ENCODE peak calls at places on chromosome 12, in nine cellular contexts. One of them, this sample, is unnamed.

GRCh38 chr12:113778432-113779128 is 187.5 kb downstream of the RBM19 start:
- DNase-seq in caudate nucleus: no peak
- DNase-seq in islet precursor cell: no peak
- DNase-seq in NCI-H1694: no peak
- DNase-seq in epithelial cell of esophagus: no peak
- DNase-seq in mesenchymal stem cell: no peak
- DNase-seq in thoracic aorta: no peak
- DNase-seq in NCI-H2171: no peak
- DNase-seq in EL: no peak
- DNase-seq in this sample: no peak

GRCh38 chr12:20731274-20731673 is 36.1 kb downstream of the SLCO1C1 start:
- DNase-seq in caudate nucleus: no peak
- DNase-seq in islet precursor cell: no peak
- DNase-seq in NCI-H1694: no peak
- DNase-seq in epithelial cell of esophagus: no peak
- DNase-seq in mesenchymal stem cell: no peak
- DNase-seq in thoracic aorta: no peak
- DNase-seq in NCI-H2171: no peak
- DNase-seq in EL: no peak
- DNase-seq in this sample: no peak

GRCh38 chr12:31496257-31496656 is 94.7 kb downstream of the DENND5B start:
- DNase-seq in caudate nucleus: no peak
- DNase-seq in islet precursor cell: no peak
- DNase-seq in NCI-H1694: no peak
- DNase-seq in epithelial cell of esophagus: no peak
- DNase-seq in mesenchymal stem cell: no peak
- DNase-seq in thoracic aorta: no peak
- DNase-seq in NCI-H2171: no peak
- DNase-seq in EL: no peak
- DNase-seq in this sample: no peak

GRCh38 chr12:12803186-12803585 is 10.0 kb upstream of the DDX47 start:
- DNase-seq in caudate nucleus: no peak
- DNase-seq in islet precursor cell: peak; percentile 93
- DNase-seq in NCI-H1694: no peak
- DNase-seq in epithelial cell of esophagus: peak; percentile 99
- DNase-seq in mesenchymal stem cell: peak; percentile 71
- DNase-seq in thoracic aorta: peak; percentile 38
- DNase-seq in NCI-H2171: no peak
- DNase-seq in EL: peak; percentile 85
- DNase-seq in this sample: peak; percentile 94

GRCh38 chr12:11016937-11017336 is 5.5 kb downstream of the TAS2R19 start:
- DNase-seq in caudate nucleus: no peak
- DNase-seq in islet precursor cell: no peak
- DNase-seq in NCI-H1694: no peak
- DNase-seq in epithelial cell of esophagus: no peak
- DNase-seq in mesenchymal stem cell: no peak
- DNase-seq in thoracic aorta: no peak
- DNase-seq in NCI-H2171: no peak
- DNase-seq in EL: no peak
- DNase-seq in this sample: no peak

GRCh38 chr12:78359530-78359929 is 505.0 kb upstream of the SYT1 start:
- DNase-seq in caudate nucleus: no peak
- DNase-seq in islet precursor cell: peak; percentile 52
- DNase-seq in NCI-H1694: no peak
- DNase-seq in epithelial cell of esophagus: peak; percentile 4
- DNase-seq in mesenchymal stem cell: no peak
- DNase-seq in thoracic aorta: no peak
- DNase-seq in NCI-H2171: no peak
- DNase-seq in EL: peak; percentile 19
- DNase-seq in this sample: no peak

GRCh38 chr12:50581226-50582184 is 76.7 kb downstream of the DIP2B start:
- DNase-seq in caudate nucleus: no peak
- DNase-seq in islet precursor cell: peak; percentile 71
- DNase-seq in NCI-H1694: no peak
- DNase-seq in epithelial cell of esophagus: peak; percentile 78
- DNase-seq in mesenchymal stem cell: peak; percentile 69
- DNase-seq in thoracic aorta: no peak
- DNase-seq in NCI-H2171: no peak
- DNase-seq in EL: peak; percentile 81
- DNase-seq in this sample: peak; percentile 85

GRCh38 chr12:32598688-32599087 is 80.4 kb upstream of the DNM1L start:
- DNase-seq in caudate nucleus: no peak
- DNase-seq in islet precursor cell: no peak
- DNase-seq in NCI-H1694: no peak
- DNase-seq in epithelial cell of esophagus: no peak
- DNase-seq in mesenchymal stem cell: no peak
- DNase-seq in thoracic aorta: no peak
- DNase-seq in NCI-H2171: no peak
- DNase-seq in EL: no peak
- DNase-seq in this sample: no peak

GRCh38 chr12:127145929-127146789 is 1120.8 kb upstream of the TMEM132C start:
- DNase-seq in caudate nucleus: peak; percentile 66
- DNase-seq in islet precursor cell: no peak
- DNase-seq in NCI-H1694: no peak
- DNase-seq in epithelial cell of esophagus: peak; percentile 64
- DNase-seq in mesenchymal stem cell: no peak
- DNase-seq in thoracic aorta: no peak
- DNase-seq in NCI-H2171: no peak
- DNase-seq in EL: peak; percentile 82
- DNase-seq in this sample: no peak

GRCh38 chr12:40225984-40226602 is 1.3 kb downstream of the LRRK2 start:
- DNase-seq in caudate nucleus: no peak
- DNase-seq in islet precursor cell: no peak
- DNase-seq in NCI-H1694: no peak
- DNase-seq in epithelial cell of esophagus: no peak
- DNase-seq in mesenchymal stem cell: no peak
- DNase-seq in thoracic aorta: no peak
- DNase-seq in NCI-H2171: no peak
- DNase-seq in EL: no peak
- DNase-seq in this sample: peak; percentile 46

GRCh38 chr12:108241961-108242360 is 97.2 kb downstream of the CMKLR1 start:
- DNase-seq in caudate nucleus: peak; percentile 33
- DNase-seq in islet precursor cell: peak; percentile 90
- DNase-seq in NCI-H1694: no peak
- DNase-seq in epithelial cell of esophagus: no peak
- DNase-seq in mesenchymal stem cell: no peak
- DNase-seq in thoracic aorta: no peak
- DNase-seq in NCI-H2171: no peak
- DNase-seq in EL: no peak
- DNase-seq in this sample: peak; percentile 6

GRCh38 chr12:48813464-48814312 is 4.6 kb upstream of the CACNB3 start:
- DNase-seq in caudate nucleus: no peak
- DNase-seq in islet precursor cell: peak; percentile 94
- DNase-seq in NCI-H1694: no peak
- DNase-seq in epithelial cell of esophagus: no peak
- DNase-seq in mesenchymal stem cell: peak; percentile 64
- DNase-seq in thoracic aorta: no peak
- DNase-seq in NCI-H2171: no peak
- DNase-seq in EL: no peak
- DNase-seq in this sample: no peak

GRCh38 chr12:12716845-12717585 is at the start of gene CDKN1B:
- DNase-seq in caudate nucleus: peak; percentile 91
- DNase-seq in islet precursor cell: peak; percentile 93
- DNase-seq in NCI-H1694: peak; percentile 93
- DNase-seq in epithelial cell of esophagus: peak; percentile 97
- DNase-seq in mesenchymal stem cell: peak; percentile 92
- DNase-seq in thoracic aorta: peak; percentile 56
- DNase-seq in NCI-H2171: peak; percentile 69
- DNase-seq in EL: peak; percentile 97
- DNase-seq in this sample: peak; percentile 74

GRCh38 chr12:39186744-39187143 is 256.2 kb downstream of the KIF21A start:
- DNase-seq in caudate nucleus: no peak
- DNase-seq in islet precursor cell: no peak
- DNase-seq in NCI-H1694: no peak
- DNase-seq in epithelial cell of esophagus: no peak
- DNase-seq in mesenchymal stem cell: no peak
- DNase-seq in thoracic aorta: no peak
- DNase-seq in NCI-H2171: no peak
- DNase-seq in EL: no peak
- DNase-seq in this sample: no peak

GRCh38 chr12:77010637-77011548 is 54.5 kb downstream of the E2F7 start:
- DNase-seq in caudate nucleus: peak; percentile 34
- DNase-seq in islet precursor cell: peak; percentile 90
- DNase-seq in NCI-H1694: peak; percentile 76
- DNase-seq in epithelial cell of esophagus: peak; percentile 79
- DNase-seq in mesenchymal stem cell: peak; percentile 87
- DNase-seq in thoracic aorta: peak; percentile 27
- DNase-seq in NCI-H2171: peak; percentile 24
- DNase-seq in EL: peak; percentile 76
- DNase-seq in this sample: peak; percentile 33

GRCh38 chr12:71755146-71755892 is 656 bp downstream of the RAB21 start:
- DNase-seq in caudate nucleus: no peak
- DNase-seq in islet precursor cell: peak; percentile 77
- DNase-seq in NCI-H1694: no peak
- DNase-seq in epithelial cell of esophagus: peak; percentile 80
- DNase-seq in mesenchymal stem cell: peak; percentile 80
- DNase-seq in thoracic aorta: peak; percentile 8
- DNase-seq in NCI-H2171: no peak
- DNase-seq in EL: peak; percentile 57
- DNase-seq in this sample: peak; percentile 29

GRCh38 chr12:459430-460258 is at the start of gene B4GALNT3:
- DNase-seq in caudate nucleus: no peak
- DNase-seq in islet precursor cell: peak; percentile 94
- DNase-seq in NCI-H1694: no peak
- DNase-seq in epithelial cell of esophagus: peak; percentile 49
- DNase-seq in mesenchymal stem cell: peak; percentile 20
- DNase-seq in thoracic aorta: peak; percentile 13
- DNase-seq in NCI-H2171: peak; percentile 90
- DNase-seq in EL: no peak
- DNase-seq in this sample: no peak

GRCh38 chr12:52220456-52220855 is 12.6 kb upstream of the KRT7 start:
- DNase-seq in caudate nucleus: no peak
- DNase-seq in islet precursor cell: no peak
- DNase-seq in NCI-H1694: no peak
- DNase-seq in epithelial cell of esophagus: no peak
- DNase-seq in mesenchymal stem cell: no peak
- DNase-seq in thoracic aorta: no peak
- DNase-seq in NCI-H2171: no peak
- DNase-seq in EL: no peak
- DNase-seq in this sample: no peak

GRCh38 chr12:87793134-87793533 is 236.1 kb downstream of the C12orf50 start:
- DNase-seq in caudate nucleus: no peak
- DNase-seq in islet precursor cell: no peak
- DNase-seq in NCI-H1694: no peak
- DNase-seq in epithelial cell of esophagus: no peak
- DNase-seq in mesenchymal stem cell: no peak
- DNase-seq in thoracic aorta: no peak
- DNase-seq in NCI-H2171: no peak
- DNase-seq in EL: no peak
- DNase-seq in this sample: no peak

GRCh38 chr12:8078400-8078799 is 3.7 kb upstream of the NECAP1 start:
- DNase-seq in caudate nucleus: no peak
- DNase-seq in islet precursor cell: peak; percentile 80
- DNase-seq in NCI-H1694: no peak
- DNase-seq in epithelial cell of esophagus: peak; percentile 54
- DNase-seq in mesenchymal stem cell: peak; percentile 78
- DNase-seq in thoracic aorta: no peak
- DNase-seq in NCI-H2171: peak; percentile 94
- DNase-seq in EL: peak; percentile 68
- DNase-seq in this sample: peak; percentile 22

GRCh38 chr12:102484017-102484731 is 3.8 kb upstream of the IGF1 start:
- DNase-seq in caudate nucleus: no peak
- DNase-seq in islet precursor cell: peak; percentile 65
- DNase-seq in NCI-H1694: peak; percentile 38
- DNase-seq in epithelial cell of esophagus: peak; percentile 52
- DNase-seq in mesenchymal stem cell: peak; percentile 51
- DNase-seq in thoracic aorta: no peak
- DNase-seq in NCI-H2171: no peak
- DNase-seq in EL: peak; percentile 59
- DNase-seq in this sample: no peak

GRCh38 chr12:97471194-97471593 is 8.6 kb downstream of the RMST start:
- DNase-seq in caudate nucleus: no peak
- DNase-seq in islet precursor cell: no peak
- DNase-seq in NCI-H1694: no peak
- DNase-seq in epithelial cell of esophagus: no peak
- DNase-seq in mesenchymal stem cell: no peak
- DNase-seq in thoracic aorta: no peak
- DNase-seq in NCI-H2171: no peak
- DNase-seq in EL: no peak
- DNase-seq in this sample: no peak

GRCh38 chr12:131066886-131067490 is 113.3 kb downstream of the ADGRD1 start:
- DNase-seq in caudate nucleus: no peak
- DNase-seq in islet precursor cell: peak; percentile 42
- DNase-seq in NCI-H1694: no peak
- DNase-seq in epithelial cell of esophagus: no peak
- DNase-seq in mesenchymal stem cell: no peak
- DNase-seq in thoracic aorta: no peak
- DNase-seq in NCI-H2171: no peak
- DNase-seq in EL: no peak
- DNase-seq in this sample: no peak

GRCh38 chr12:97716356-97716755 is 253.8 kb downstream of the RMST start:
- DNase-seq in caudate nucleus: no peak
- DNase-seq in islet precursor cell: no peak
- DNase-seq in NCI-H1694: no peak
- DNase-seq in epithelial cell of esophagus: peak; percentile 22
- DNase-seq in mesenchymal stem cell: peak; percentile 6
- DNase-seq in thoracic aorta: no peak
- DNase-seq in NCI-H2171: no peak
- DNase-seq in EL: no peak
- DNase-seq in this sample: no peak

GRCh38 chr12:49783917-49784676 is 42.7 kb downstream of the TMBIM6 start:
- DNase-seq in caudate nucleus: no peak
- DNase-seq in islet precursor cell: no peak
- DNase-seq in NCI-H1694: no peak
- DNase-seq in epithelial cell of esophagus: no peak
- DNase-seq in mesenchymal stem cell: peak; percentile 85
- DNase-seq in thoracic aorta: no peak
- DNase-seq in NCI-H2171: no peak
- DNase-seq in EL: peak; percentile 70
- DNase-seq in this sample: no peak

GRCh38 chr12:31897791-31898503 is 61.3 kb upstream of the RESF1 start:
- DNase-seq in caudate nucleus: no peak
- DNase-seq in islet precursor cell: no peak
- DNase-seq in NCI-H1694: no peak
- DNase-seq in epithelial cell of esophagus: peak; percentile 15
- DNase-seq in mesenchymal stem cell: peak; percentile 26
- DNase-seq in thoracic aorta: no peak
- DNase-seq in NCI-H2171: peak; percentile 66
- DNase-seq in EL: peak; percentile 9
- DNase-seq in this sample: peak; percentile 16

This sample was measured in RCC 7860.